ENCODE peak calls at places on chromosome X, in five cellular contexts. I, J, K, F and H are unnamed samples.

GRCh38 chrX:80578518-80579105 is 158.4 kb downstream of the TENT5D start:
- DNase-seq in I (no peak), F (peak; percentile 5), K (no peak), J (no peak), H (no peak)

GRCh38 chrX:110448459-110448858 is 89.8 kb downstream of the RTL9 start:
- DNase-seq in F (no peak), K (no peak), I (no peak), J (no peak), H (no peak)

GRCh38 chrX:66014560-66014959 is 25.3 kb downstream of the VSIG4 start:
- DNase-seq in K (no peak), F (no peak), I (no peak), J (no peak), H (peak; percentile 52)

GRCh38 chrX:37476571-37477188 is 94.8 kb upstream of the LANCL3 start:
- DNase-seq in J (no peak), I (no peak), K (no peak), F (no peak), H (no peak)

GRCh38 chrX:133608406-133608805 is 193.1 kb upstream of the GPC4 start:
- DNase-seq in J (no peak), I (no peak), F (no peak), K (no peak), H (no peak)

GRCh38 chrX:63330681-63331080 is 20.5 kb downstream of the SPIN4 start:
- DNase-seq in F (no peak), J (no peak), I (no peak), K (no peak), H (no peak)

GRCh38 chrX:41984628-41985027 is 61.3 kb upstream of the CASK start:
- DNase-seq in J (peak; percentile 4), K (no peak), F (no peak), I (no peak), H (no peak)

GRCh38 chrX:29308726-29309125 is 721.5 kb downstream of the IL1RAPL1 start:
- DNase-seq in I (no peak), K (no peak), F (no peak), J (no peak), H (no peak)

GRCh38 chrX:94256396-94256795 is 582.4 kb downstream of the FAM133A start:
- DNase-seq in I (no peak), F (no peak), J (no peak), K (no peak), H (no peak)

GRCh38 chrX:80808854-80809493 is 703 bp downstream of the BRWD3 start:
- DNase-seq in J (no peak), K (no peak), F (peak; percentile 43), I (peak; percentile 72), H (peak; percentile 44)

GRCh38 chrX:38452603-38453002 is 100.2 kb downstream of the OTC start:
- DNase-seq in I (no peak), F (no peak), J (no peak), K (no peak), H (no peak)

GRCh38 chrX:54030329-54030728 is 13.9 kb downstream of the PHF8 start:
- DNase-seq in F (no peak), K (no peak), I (no peak), J (no peak), H (no peak)

GRCh38 chrX:77505227-77505626 is 58.0 kb downstream of the FGF16 start:
- DNase-seq in J (no peak), F (peak; percentile 11), I (no peak), K (no peak), H (no peak)

GRCh38 chrX:115687595-115687994 is 126.6 kb downstream of the PLS3 start:
- DNase-seq in F (no peak), J (no peak), K (no peak), I (no peak), H (no peak)

GRCh38 chrX:34546366-34546765 is 110.7 kb downstream of the TMEM47 start:
- DNase-seq in I (no peak), J (no peak), K (no peak), F (no peak), H (no peak)

GRCh38 chrX:107551546-107551945 is 76.8 kb upstream of the PRPS1 start:
- DNase-seq in F (no peak), I (no peak), K (no peak), J (no peak), H (no peak)

GRCh38 chrX:148020329-148020728 is 39.2 kb downstream of the FMR1NB start:
- DNase-seq in J (no peak), K (no peak), F (no peak), I (no peak), H (no peak)

GRCh38 chrX:11374570-11374969 is 81.4 kb downstream of the AMELX start:
- DNase-seq in K (no peak), I (no peak), J (no peak), F (no peak), H (no peak)

GRCh38 chrX:130896816-130897508 is 6.0 kb downstream of the ENOX2 start:
- DNase-seq in J (no peak), I (no peak), F (no peak), K (no peak), H (no peak)

GRCh38 chrX:106467422-106467821 is 144.4 kb upstream of the RADX start:
- DNase-seq in K (peak; percentile 25), J (no peak), F (no peak), I (no peak), H (no peak)

GRCh38 chrX:22686138-22686541 is 313.6 kb upstream of the DDX53 start:
- DNase-seq in I (no peak), F (no peak), J (no peak), K (peak; percentile 15), H (no peak)

GRCh38 chrX:39518451-39519212 is 579.1 kb downstream of the BCOR start:
- DNase-seq in K (no peak), J (no peak), F (no peak), I (no peak), H (no peak)

GRCh38 chrX:10665681-10666080 is 45.3 kb upstream of the MID1 start:
- DNase-seq in I (no peak), F (no peak), K (no peak), J (no peak), H (no peak)

GRCh38 chrX:121496966-121497365 is 449.6 kb downstream of the GLUD2 start:
- DNase-seq in I (no peak), F (no peak), K (no peak), J (no peak), H (no peak)

GRCh38 chrX:43141885-43142284 is 363.9 kb upstream of the PPP1R2C start:
- DNase-seq in J (no peak), F (no peak), I (no peak), K (no peak), H (no peak)

GRCh38 chrX:108494416-108495095 is 54.9 kb downstream of the COL4A5 start:
- DNase-seq in K (no peak), J (no peak), F (no peak), I (no peak), H (no peak)

GRCh38 chrX:48493890-48494364 is 14.9 kb upstream of the PORCN start:
- DNase-seq in K (no peak), I (peak; percentile 71), J (no peak), F (no peak), H (no peak)

GRCh38 chrX:48498374-48498809 is 10.4 kb upstream of the PORCN start:
- DNase-seq in K (no peak), F (no peak), J (no peak), I (peak; percentile 11), H (no peak)

GRCh38 chrX:48492293-48492910 is 16.4 kb upstream of the PORCN start:
- DNase-seq in J (no peak), I (peak; percentile 41), K (no peak), F (no peak), H (no peak)

GRCh38 chrX:48496660-48497059 is 12.1 kb upstream of the PORCN start:
- DNase-seq in K (no peak), J (no peak), I (peak; percentile 42), F (no peak), H (no peak)

GRCh38 chrX:48497871-48498270 is 10.9 kb upstream of the PORCN start:
- DNase-seq in I (peak; percentile 42), J (no peak), K (no peak), F (no peak), H (no peak)
- H3K4me3 ChIP-seq in I (no peak overlapping the region), J (no peak overlapping the region), K (no peak overlapping the region), F (no peak overlapping the region), H (no peak overlapping the region)

GRCh38 chrX:140767646-140768045 is 58.1 kb downstream of the LINC00632 start:
- DNase-seq in K (no peak), F (no peak), J (no peak), I (no peak), H (no peak)

GRCh38 chrX:140766024-140766611 is 56.6 kb downstream of the LINC00632 start:
- DNase-seq in I (peak; percentile 78), K (no peak), J (no peak), F (peak; percentile 40), H (peak; percentile 26)

GRCh38 chrX:140765043-140765784 is 55.7 kb downstream of the LINC00632 start:
- DNase-seq in I (no peak), K (no peak), F (no peak), J (no peak), H (no peak)

GRCh38 chrX:140762061-140762460 is 52.5 kb downstream of the LINC00632 start:
- DNase-seq in I (no peak), K (no peak), F (peak; percentile 54), J (no peak), H (peak; percentile 30)

GRCh38 chrX:140764401-140764919 is 54.9 kb downstream of the LINC00632 start:
- DNase-seq in I (peak; percentile 84), K (peak; percentile 50), F (no peak), J (no peak), H (no peak)
- H3K4me3 ChIP-seq in I (peak overlapping the region; percentile 24), K (peak overlapping the region; percentile 24), F (no peak overlapping the region), J (peak overlapping the region; percentile 64), H (no peak overlapping the region)

GRCh38 chrX:57681341-57681740 is 1.3 kb upstream of the NLRP2B start:
- DNase-seq in I (no peak), J (no peak), F (no peak), K (no peak), H (no peak)

GRCh38 chrX:57674861-57675260 is 5.2 kb downstream of the NLRP2B start:
- DNase-seq in F (no peak), I (no peak), K (no peak), J (no peak), H (no peak)

GRCh38 chrX:57677132-57677858 is 2.8 kb downstream of the NLRP2B start:
- DNase-seq in J (no peak), F (no peak), I (no peak), K (no peak), H (peak; percentile 90)

GRCh38 chrX:57678686-57679428 is 1.2 kb downstream of the NLRP2B start:
- DNase-seq in K (peak; percentile 20), I (no peak), F (no peak), J (no peak), H (no peak)

GRCh38 chrX:57680160-57680559 is at the start of gene NLRP2B:
- DNase-seq in I (no peak), J (no peak), F (no peak), K (no peak), H (no peak)
- H3K4me3 ChIP-seq in I (no peak within 1 kb of the TSS), J (no peak within 1 kb of the TSS), F (no peak within 1 kb of the TSS), K (no peak within 1 kb of the TSS), H (no peak within 1 kb of the TSS)

GRCh38 chrX:15673970-15674369 is 9.4 kb upstream of the CLTRN start:
- DNase-seq in F (no peak), J (no peak), I (no peak), K (no peak), H (no peak)
- H3K4me3 ChIP-seq in F (peak overlapping the region; percentile 96), J (peak overlapping the region; percentile 85), I (peak overlapping the region; percentile 62), K (peak overlapping the region; percentile 64), H (peak overlapping the region; percentile 95)

DNA sequence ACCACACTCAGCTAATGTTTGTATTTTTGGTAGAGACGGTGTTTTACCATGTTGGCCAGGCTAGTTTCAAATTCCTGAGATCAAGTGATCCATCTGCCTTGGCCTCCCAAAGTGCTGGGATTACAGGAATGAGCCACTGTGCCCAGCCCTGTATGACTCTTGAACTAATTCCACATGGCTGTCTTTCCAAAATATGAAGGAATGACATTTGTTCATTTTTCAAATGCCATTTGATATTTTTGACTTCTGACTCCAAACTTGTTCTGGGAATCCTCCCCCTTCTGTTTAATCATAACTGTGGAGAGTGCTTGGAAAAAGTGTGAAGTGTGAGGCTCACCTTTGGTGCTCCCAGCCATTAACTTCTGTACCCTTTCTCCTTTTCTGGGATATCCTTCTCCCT is 119.2 kb downstream of the NHS start:
- DNase-seq in K (no peak), F (no peak), I (no peak), J (no peak), H (no peak)
- H3K4me3 ChIP-seq in K (no peak overlapping the region), F (no peak overlapping the region), I (no peak overlapping the region), J (no peak overlapping the region), H (no peak overlapping the region)